ENCODE peak calls at places on chromosomes 4 and X, in four cellular contexts. One of them, this sample, is unnamed.

GRCh38 chr4:102308032-102308799 is 37.1 kb downstream of the SLC39A8 start:
- DNase-seq in left lung: no peak
- DNase-seq in hepatocyte: no peak
- DNase-seq in astrocyte of the cerebellum: no peak
- DNase-seq in this sample: no peak

GRCh38 chr4:186727977-186728519 is 4.4 kb upstream of the FAT1 start:
- DNase-seq in left lung: no peak
- DNase-seq in hepatocyte: peak
- DNase-seq in astrocyte of the cerebellum: no peak
- DNase-seq in this sample: no peak

GRCh38 chr4:42345962-42346544 is 51.2 kb upstream of the SHISA3 start:
- DNase-seq in hepatocyte: peak
- DNase-seq in left lung: no peak
- DNase-seq in astrocyte of the cerebellum: no peak
- DNase-seq in this sample: no peak

GRCh38 chrX:24145340-24146186 is 4.0 kb upstream of the ZFX start:
- DNase-seq in hepatocyte: no peak
- DNase-seq in astrocyte of the cerebellum: peak
- DNase-seq in left lung: no peak
- DNase-seq in this sample: no peak

GRCh38 chr4:184856277-184856609 is 30.5 kb upstream of the ACSL1 start:
- DNase-seq in hepatocyte: no peak
- DNase-seq in astrocyte of the cerebellum: no peak
- DNase-seq in left lung: no peak
- DNase-seq in this sample: no peak

GRCh38 chr4:166972071-166972470 is 262.2 kb downstream of the SPOCK3 start:
- DNase-seq in left lung: no peak
- DNase-seq in hepatocyte: no peak
- DNase-seq in astrocyte of the cerebellum: no peak
- DNase-seq in this sample: no peak

GRCh38 chrX:119648421-119648775 is 42.2 kb upstream of the NKRF start:
- DNase-seq in hepatocyte: no peak
- DNase-seq in astrocyte of the cerebellum: no peak
- DNase-seq in left lung: no peak
- DNase-seq in this sample: no peak

GRCh38 chrX:26915064-26915463 is 548.1 kb downstream of the PPP4R3C start:
- DNase-seq in left lung: no peak
- DNase-seq in hepatocyte: no peak
- DNase-seq in astrocyte of the cerebellum: no peak
- DNase-seq in this sample: no peak

GRCh38 chr4:81946996-81947395 is 426.8 kb downstream of the HNRNPD start:
- DNase-seq in left lung: no peak
- DNase-seq in astrocyte of the cerebellum: no peak
- DNase-seq in hepatocyte: no peak
- DNase-seq in this sample: no peak

GRCh38 chr4:168528131-168528949 is 31.5 kb downstream of the PALLD start:
- DNase-seq in left lung: no peak
- DNase-seq in hepatocyte: no peak
- DNase-seq in astrocyte of the cerebellum: no peak
- DNase-seq in this sample: no peak

GRCh38 chr4:76952631-76953587 is 3.4 kb downstream of the SEPTIN11 start:
- DNase-seq in left lung: no peak
- DNase-seq in hepatocyte: no peak
- DNase-seq in astrocyte of the cerebellum: no peak
- DNase-seq in this sample: no peak

GRCh38 chr4:42371306-42372063 is 25.8 kb upstream of the SHISA3 start:
- DNase-seq in hepatocyte: peak
- DNase-seq in astrocyte of the cerebellum: peak
- DNase-seq in left lung: no peak
- DNase-seq in this sample: no peak

GRCh38 chr4:90099795-90100194 is 27.4 kb upstream of the CCSER1 start:
- DNase-seq in hepatocyte: no peak
- DNase-seq in astrocyte of the cerebellum: no peak
- DNase-seq in left lung: no peak
- DNase-seq in this sample: no peak

GRCh38 chr4:64584125-64584524 is 174.9 kb upstream of the TECRL start:
- DNase-seq in astrocyte of the cerebellum: no peak
- DNase-seq in hepatocyte: no peak
- DNase-seq in left lung: no peak
- DNase-seq in this sample: no peak

GRCh38 chrX:151153086-151153485 is 23.3 kb upstream of the GPR50 start:
- DNase-seq in left lung: no peak
- DNase-seq in astrocyte of the cerebellum: no peak
- DNase-seq in hepatocyte: peak
- DNase-seq in this sample: no peak

GRCh38 chrX:34770511-34770910 is 113.4 kb upstream of the TMEM47 start:
- DNase-seq in astrocyte of the cerebellum: no peak
- DNase-seq in hepatocyte: no peak
- DNase-seq in left lung: no peak
- DNase-seq in this sample: no peak

GRCh38 chrX:133370719-133371275 is 44.5 kb downstream of the GPC4 start:
- DNase-seq in left lung: no peak
- DNase-seq in astrocyte of the cerebellum: no peak
- DNase-seq in hepatocyte: no peak
- DNase-seq in this sample: no peak

GRCh38 chrX:128901018-128901417 is 622.3 kb downstream of the SMARCA1 start:
- DNase-seq in astrocyte of the cerebellum: no peak
- DNase-seq in hepatocyte: no peak
- DNase-seq in left lung: no peak
- DNase-seq in this sample: no peak

GRCh38 chr4:14856076-14856926 is 146.0 kb upstream of the CPEB2 start:
- DNase-seq in hepatocyte: peak
- DNase-seq in left lung: peak
- DNase-seq in astrocyte of the cerebellum: peak
- DNase-seq in this sample: no peak

GRCh38 chr4:113781439-113782040 is 20.0 kb upstream of the CAMK2D start:
- DNase-seq in left lung: no peak
- DNase-seq in astrocyte of the cerebellum: no peak
- DNase-seq in hepatocyte: peak
- DNase-seq in this sample: no peak

GRCh38 chr4:101022151-101023024 is 324.9 kb downstream of the PPP3CA start:
- DNase-seq in left lung: no peak
- DNase-seq in hepatocyte: no peak
- DNase-seq in astrocyte of the cerebellum: no peak
- DNase-seq in this sample: no peak

GRCh38 chr4:75705198-75705712 is 19.1 kb upstream of the USO1 start:
- DNase-seq in astrocyte of the cerebellum: peak
- DNase-seq in left lung: no peak
- DNase-seq in hepatocyte: no peak
- DNase-seq in this sample: no peak
- TF ChIP-seq CTCF in astrocyte of the cerebellum: peak
- TF ChIP-seq CTCF in left lung: no peak
- TF ChIP-seq CTCF in hepatocyte: no peak
- TF ChIP-seq CTCF in this sample: no peak

GRCh38 chr4:80266902-80267380 is 477 bp downstream of the FGF5 start:
- DNase-seq in left lung: no peak
- DNase-seq in hepatocyte: peak
- DNase-seq in astrocyte of the cerebellum: no peak
- DNase-seq in this sample: no peak
- TF ChIP-seq CTCF in left lung: no peak
- TF ChIP-seq CTCF in hepatocyte: no peak
- TF ChIP-seq CTCF in astrocyte of the cerebellum: no peak
- TF ChIP-seq CTCF in this sample: no peak

DNA sequence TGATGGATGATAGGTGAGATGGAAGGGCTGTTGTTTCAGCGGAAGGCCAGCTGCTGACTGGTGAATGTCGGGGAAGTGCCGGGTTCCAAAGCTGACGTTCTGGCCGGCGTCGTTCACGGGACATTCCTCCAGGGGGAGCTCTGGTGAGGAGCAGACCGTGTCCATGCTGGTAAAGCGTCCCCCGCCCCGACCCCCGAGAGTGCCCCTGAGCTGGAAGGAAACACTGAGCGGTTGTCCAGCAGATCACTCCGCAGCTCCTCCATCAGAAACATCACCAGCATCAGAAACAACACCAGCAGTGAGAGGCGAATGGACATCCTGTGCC is 18.6 kb upstream of the ADRA2C start:
- DNase-seq in hepatocyte: no peak
- DNase-seq in astrocyte of the cerebellum: no peak
- DNase-seq in left lung: no peak
- DNase-seq in this sample: no peak
- TF ChIP-seq CTCF in hepatocyte: peak
- TF ChIP-seq CTCF in astrocyte of the cerebellum: peak
- TF ChIP-seq CTCF in left lung: peak
- TF ChIP-seq CTCF in this sample: no peak

DNA sequence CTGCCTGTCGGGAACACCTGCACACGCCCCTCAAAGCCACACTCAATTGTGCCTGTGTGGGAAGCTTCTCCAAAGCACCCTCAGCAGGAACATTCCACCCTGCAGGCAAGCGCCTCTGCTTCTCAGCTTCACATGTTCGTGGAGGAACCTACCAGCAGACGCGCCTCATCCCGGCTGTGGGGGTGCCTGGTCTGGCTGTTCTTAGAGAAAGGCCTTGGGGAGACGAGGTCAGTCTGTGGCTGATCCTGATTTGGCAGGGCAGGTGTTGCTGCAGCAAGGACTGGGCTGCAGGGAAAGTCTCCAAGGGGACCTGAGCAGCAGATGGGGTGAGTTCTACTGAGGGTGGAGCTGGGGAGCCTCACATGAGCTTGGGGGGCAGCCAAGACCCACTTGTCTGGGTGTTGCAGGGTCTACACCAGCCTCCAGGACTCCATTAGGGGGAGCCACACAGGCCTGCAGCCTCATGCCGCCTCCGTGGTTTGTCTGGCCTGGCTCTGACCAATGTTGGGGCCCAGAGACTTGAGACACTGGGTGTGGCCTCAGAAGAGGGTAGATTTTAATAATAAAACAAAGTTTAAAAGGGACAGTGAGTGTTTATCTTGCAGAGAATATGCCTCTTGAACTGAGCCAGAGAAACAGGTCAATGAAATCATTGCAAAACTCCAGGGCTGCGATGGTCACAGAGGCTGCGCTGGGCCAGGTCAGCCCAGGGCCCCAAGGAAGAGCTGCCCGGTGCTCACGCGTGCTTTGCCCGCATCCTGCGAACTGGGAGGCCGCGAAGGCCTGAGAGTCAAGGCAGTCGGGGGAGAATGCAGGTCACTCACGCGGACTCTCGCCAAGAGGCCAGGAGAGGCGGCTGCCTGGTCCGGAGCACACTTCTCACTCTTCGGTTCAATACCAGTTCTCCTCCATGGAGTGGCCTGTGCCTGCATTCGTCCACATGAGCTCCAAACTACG is 21.1 kb downstream of the RNF212 start:
- DNase-seq in left lung: no peak
- DNase-seq in hepatocyte: no peak
- DNase-seq in astrocyte of the cerebellum: no peak
- DNase-seq in this sample: no peak
- TF ChIP-seq CTCF in left lung: no peak
- TF ChIP-seq CTCF in hepatocyte: no peak
- TF ChIP-seq CTCF in astrocyte of the cerebellum: no peak
- TF ChIP-seq CTCF in this sample: no peak

GRCh38 chrX:112645774-112646173 is 34.0 kb downstream of the LHFPL1 start:
- DNase-seq in hepatocyte: no peak
- DNase-seq in left lung: no peak
- DNase-seq in astrocyte of the cerebellum: no peak
- DNase-seq in this sample: no peak

GRCh38 chrX:112643721-112644120 is 36.0 kb downstream of the LHFPL1 start:
- DNase-seq in hepatocyte: no peak
- DNase-seq in left lung: no peak
- DNase-seq in astrocyte of the cerebellum: no peak
- DNase-seq in this sample: no peak

GRCh38 chrX:112641449-112641848 is 38.3 kb downstream of the LHFPL1 start:
- DNase-seq in hepatocyte: no peak
- DNase-seq in left lung: no peak
- DNase-seq in astrocyte of the cerebellum: no peak
- DNase-seq in this sample: no peak

GRCh38 chrX:112644713-112645112 is 35.0 kb downstream of the LHFPL1 start:
- DNase-seq in astrocyte of the cerebellum: no peak
- DNase-seq in hepatocyte: no peak
- DNase-seq in left lung: no peak
- DNase-seq in this sample: no peak

GRCh38 chrX:112642349-112642748 is 37.4 kb downstream of the LHFPL1 start:
- DNase-seq in left lung: no peak
- DNase-seq in hepatocyte: peak
- DNase-seq in astrocyte of the cerebellum: peak
- DNase-seq in this sample: no peak
- TF ChIP-seq CTCF in left lung: peak
- TF ChIP-seq CTCF in hepatocyte: peak
- TF ChIP-seq CTCF in astrocyte of the cerebellum: peak
- TF ChIP-seq CTCF in this sample: peak

GRCh38 chr4:142743071-142743825 is 102.9 kb downstream of the INPP4B start:
- DNase-seq in astrocyte of the cerebellum: no peak
- DNase-seq in left lung: no peak
- DNase-seq in hepatocyte: peak
- DNase-seq in this sample: no peak

DNA sequence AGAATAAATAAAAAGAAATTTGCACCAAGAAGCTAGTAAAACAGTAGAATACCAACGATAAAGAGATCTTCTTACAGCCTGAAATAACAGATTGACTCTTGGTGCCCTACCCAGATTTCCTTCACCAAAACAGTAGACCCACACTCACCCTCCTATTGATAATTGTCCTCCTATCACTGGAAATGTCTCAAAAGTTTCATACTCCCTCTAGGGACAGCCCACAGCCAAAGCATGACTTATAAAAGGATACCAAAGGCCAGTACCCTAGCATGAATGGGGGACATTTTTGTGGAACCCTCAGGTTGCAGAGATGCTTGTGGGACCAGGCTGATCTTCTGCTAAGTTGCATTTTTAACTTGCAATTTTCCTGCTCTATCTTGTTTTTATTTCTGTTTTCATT is 104.1 kb downstream of the INPP4B start:
- DNase-seq in hepatocyte: no peak
- DNase-seq in left lung: no peak
- DNase-seq in astrocyte of the cerebellum: no peak
- DNase-seq in this sample: no peak
- TF ChIP-seq CTCF in hepatocyte: no peak
- TF ChIP-seq CTCF in left lung: no peak
- TF ChIP-seq CTCF in astrocyte of the cerebellum: no peak
- TF ChIP-seq CTCF in this sample: no peak

GRCh38 chr4:107669068-107669467 is 51.0 kb downstream of the PAPSS1 start:
- DNase-seq in astrocyte of the cerebellum: no peak
- DNase-seq in hepatocyte: no peak
- DNase-seq in left lung: no peak
- DNase-seq in this sample: no peak

GRCh38 chr4:107665001-107665400 is 55.0 kb downstream of the PAPSS1 start:
- DNase-seq in hepatocyte: no peak
- DNase-seq in astrocyte of the cerebellum: no peak
- DNase-seq in left lung: no peak
- DNase-seq in this sample: no peak

GRCh38 chr4:107666134-107666533 is 53.9 kb downstream of the PAPSS1 start:
- DNase-seq in astrocyte of the cerebellum: peak
- DNase-seq in hepatocyte: peak
- DNase-seq in left lung: no peak
- DNase-seq in this sample: no peak
- TF ChIP-seq CTCF in astrocyte of the cerebellum: peak
- TF ChIP-seq CTCF in hepatocyte: peak
- TF ChIP-seq CTCF in left lung: no peak
- TF ChIP-seq CTCF in this sample: no peak

DNA sequence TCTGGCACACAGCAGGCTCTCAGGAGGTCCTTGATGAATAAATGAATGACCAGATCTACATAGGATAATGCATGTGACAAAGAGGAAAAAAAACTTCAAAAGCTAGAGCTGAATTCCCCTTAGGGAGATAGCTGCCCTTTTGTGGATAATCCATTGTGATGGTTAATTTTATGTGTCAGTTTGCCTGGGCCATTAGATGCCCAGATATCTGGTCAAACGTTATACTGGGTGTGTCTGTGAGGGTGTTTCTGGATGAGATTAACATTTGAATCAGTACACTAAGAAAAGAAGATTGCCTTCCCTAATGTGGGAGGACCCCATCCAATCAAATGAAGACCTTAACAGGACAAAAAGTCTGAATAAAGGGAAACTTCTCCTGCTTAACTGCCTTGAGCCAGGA is 61.5 kb downstream of the QDPR start:
- DNase-seq in hepatocyte: no peak
- DNase-seq in astrocyte of the cerebellum: no peak
- DNase-seq in left lung: no peak
- DNase-seq in this sample: no peak
- TF ChIP-seq CTCF in hepatocyte: no peak
- TF ChIP-seq CTCF in astrocyte of the cerebellum: no peak
- TF ChIP-seq CTCF in left lung: no peak
- TF ChIP-seq CTCF in this sample: no peak

This sample was measured in natural killer cell.